ENCODE peak calls at places on chromosome 2, in seven cellular contexts. L is osteocyte; Y is RPMI7951; X is occipital lobe; T is naive thymus-derived CD8-positive, alpha-beta T cell; N is 8988T; D is AG09309. P is an unnamed sample.

GRCh38 chr2:61660511-61661388 is 122.6 kb upstream of the XPO1 start:
- DNase-seq in L (no peak), Y (no peak), X (no peak), T (no peak), N (no peak), D (no peak), P (no peak)

GRCh38 chr2:227115761-227116160 is 48.2 kb downstream of the COL4A4 start:
- DNase-seq in L (no peak), Y (no peak), X (no peak), T (no peak), N (no peak), D (peak), P (no peak)

GRCh38 chr2:130135692-130136541 is 6.9 kb upstream of the POTEF start:
- DNase-seq in L (peak), Y (no peak), X (no peak), T (no peak), N (no peak), D (no peak), P (no peak)

GRCh38 chr2:172380436-172381274 is 46.7 kb upstream of the ITGA6 start:
- DNase-seq in L (no peak), Y (no peak), X (no peak), T (no peak), N (no peak), D (no peak), P (no peak)

GRCh38 chr2:106185475-106186184 is 8.5 kb downstream of the UXS1 start:
- DNase-seq in L (no peak), Y (no peak), X (no peak), T (no peak), N (no peak), D (no peak), P (no peak)

GRCh38 chr2:24435391-24436316 is 55.4 kb upstream of the NCOA1 start:
- DNase-seq in L (no peak), Y (peak), X (peak), T (no peak), N (no peak), D (no peak), P (no peak)

GRCh38 chr2:5980351-5981054 is 288.3 kb downstream of the SOX11 start:
- DNase-seq in L (no peak), Y (no peak), X (no peak), T (no peak), N (no peak), D (no peak), P (no peak)

GRCh38 chr2:209788925-209789324 is 17.3 kb downstream of the UNC80 start:
- DNase-seq in L (no peak), Y (no peak), X (no peak), T (no peak), N (no peak), D (no peak), P (no peak)

GRCh38 chr2:58137856-58138255 is 91.2 kb downstream of the VRK2 start:
- DNase-seq in L (no peak), Y (peak), X (no peak), T (no peak), N (no peak), D (no peak), P (no peak)

GRCh38 chr2:69154031-69154430 is 141.1 kb downstream of the ANTXR1 start:
- DNase-seq in L (no peak), Y (peak), X (no peak), T (no peak), N (no peak), D (peak), P (no peak)